ENCODE peak calls at places on chromosomes 3 and 15, in eight cellular contexts. N is thoracic aorta, P is endothelial cell, R is suprapubic skin, Z is stomach, O is type B pancreatic cell, E is mesothelial cell of epicardium, U is hepatocyte. L is an unnamed sample.

GRCh38 chr3:48684480-48685143 is 1.1 kb downstream of the NCKIPSD start:
- DNase-seq in E (no peak), O (no peak), P (no peak), U (no peak), N (no peak), Z (no peak), R (no peak), L (no peak)

GRCh38 chr15:63291507-63291906 is 14.1 kb downstream of the APH1B start:
- DNase-seq in U (peak), R (no peak), N (no peak), O (no peak), Z (no peak), P (no peak), E (no peak), L (no peak)

GRCh38 chr3:66082679-66083078 is 44.0 kb upstream of the MAGI1 start:
- DNase-seq in R (no peak), O (no peak), E (no peak), U (no peak), Z (no peak), N (no peak), P (no peak), L (no peak)

GRCh38 chr15:64249406-64249805 is 86.6 kb upstream of the PPIB start:
- DNase-seq in N (no peak), O (no peak), Z (no peak), P (no peak), E (no peak), R (no peak), U (peak), L (no peak)

GRCh38 chr3:106332884-106333283 is 464.1 kb upstream of the CBLB start:
- DNase-seq in R (no peak), E (no peak), U (no peak), N (no peak), P (no peak), Z (no peak), O (no peak), L (no peak)

GRCh38 chr3:182947892-182948291 is 32.4 kb downstream of the DCUN1D1 start:
- DNase-seq in R (no peak), P (no peak), Z (no peak), E (no peak), N (no peak), O (no peak), U (no peak), L (no peak)

GRCh38 chr3:13420817-13421755 is 964 bp upstream of the NUP210 start:
- DNase-seq in E (no peak), Z (peak), P (peak), U (no peak), R (no peak), N (no peak), O (no peak), L (no peak)

GRCh38 chr3:45482829-45483228 is 94.5 kb downstream of the LARS2 start:
- DNase-seq in N (no peak), O (no peak), P (no peak), U (no peak), R (no peak), Z (no peak), E (no peak), L (no peak)

GRCh38 chr3:20683912-20684311 is 497.9 kb upstream of the SGO1 start:
- DNase-seq in O (no peak), Z (no peak), N (no peak), E (no peak), U (no peak), R (no peak), P (no peak), L (no peak)

GRCh38 chr15:68386587-68387287 is 45.2 kb downstream of the ITGA11 start:
- DNase-seq in N (no peak), U (no peak), Z (peak), E (peak), R (peak), P (no peak), O (peak), L (no peak)

GRCh38 chr3:34284959-34285358 is 486.5 kb downstream of the PDCD6IP start:
- DNase-seq in Z (no peak), P (no peak), N (no peak), O (no peak), R (no peak), E (no peak), U (no peak), L (no peak)

GRCh38 chr3:186759231-186759930 is 24.0 kb upstream of the EIF4A2 start:
- DNase-seq in Z (no peak), E (no peak), O (no peak), P (no peak), U (no peak), R (no peak), N (no peak), L (no peak)

GRCh38 chr3:88596451-88596850 is 446.7 kb downstream of the C3orf38 start:
- DNase-seq in O (no peak), P (no peak), U (no peak), N (no peak), R (no peak), Z (no peak), E (no peak), L (no peak)

GRCh38 chr3:31106204-31106603 is 211.7 kb upstream of the GADL1 start:
- DNase-seq in O (no peak), E (no peak), Z (no peak), R (no peak), N (no peak), U (no peak), P (no peak), L (no peak)

GRCh38 chr15:90681480-90681879 is 35.7 kb upstream of the BLM start:
- DNase-seq in R (no peak), U (no peak), O (no peak), P (no peak), Z (no peak), N (peak), E (no peak), L (no peak)

GRCh38 chr15:50113187-50113505 is 5.9 kb downstream of the ATP8B4 start:
- DNase-seq in O (no peak), P (no peak), U (no peak), R (no peak), N (no peak), E (no peak), Z (no peak), L (no peak)

GRCh38 chr3:86990171-86990733 is 697 bp downstream of the VGLL3 start:
- DNase-seq in Z (peak), R (no peak), O (peak), U (peak), P (peak), N (no peak), E (peak), L (peak)

GRCh38 chr3:119125742-119126507 is 20.0 kb upstream of the TEX55 start:
- DNase-seq in N (no peak), E (no peak), P (no peak), O (no peak), R (no peak), U (no peak), Z (no peak), L (no peak)

GRCh38 chr3:165389064-165389463 is 192.9 kb upstream of the SLITRK3 start:
- DNase-seq in U (no peak), R (no peak), E (no peak), O (no peak), N (no peak), Z (no peak), P (no peak), L (no peak)

GRCh38 chr3:151431940-151432339 is 28.9 kb downstream of the IGSF10 start:
- DNase-seq in N (no peak), Z (no peak), R (no peak), U (no peak), E (no peak), P (no peak), O (no peak), L (no peak)

GRCh38 chr3:72214065-72215048 is 429.4 kb upstream of the PROK2 start:
- DNase-seq in Z (no peak), N (no peak), U (no peak), P (no peak), E (no peak), R (no peak), O (peak), L (no peak)

GRCh38 chr3:24387493-24387892 is 107.2 kb downstream of the THRB start:
- DNase-seq in E (no peak), O (no peak), N (no peak), Z (no peak), R (no peak), U (no peak), P (no peak), L (no peak)

GRCh38 chr3:129211772-129212171 is 28.1 kb upstream of the CNBP start:
- DNase-seq in N (no peak), P (no peak), O (no peak), U (peak), Z (peak), R (peak), E (peak), L (no peak)

GRCh38 chr3:57221883-57222282 is 5.6 kb upstream of the APPL1 start:
- DNase-seq in P (no peak), E (no peak), N (no peak), R (no peak), O (no peak), Z (no peak), U (peak), L (no peak)

GRCh38 chr3:151871639-151872468 is 1.6 kb upstream of the SUCNR1 start:
- DNase-seq in R (no peak), P (no peak), N (no peak), O (no peak), Z (no peak), U (no peak), E (no peak), L (no peak)

GRCh38 chr15:31358163-31358562 is 31.5 kb downstream of the KLF13 start:
- DNase-seq in R (no peak), U (no peak), P (no peak), N (no peak), O (no peak), E (no peak), Z (no peak), L (no peak)

GRCh38 chr3:71987828-71988227 is 202.9 kb upstream of the PROK2 start:
- DNase-seq in P (peak), O (no peak), R (no peak), U (no peak), Z (no peak), N (no peak), E (no peak), L (no peak)

GRCh38 chr15:66685638-66686150 is 16.3 kb upstream of the SMAD6 start:
- DNase-seq in N (no peak), U (no peak), O (no peak), P (no peak), R (no peak), Z (no peak), E (no peak), L (no peak)
- TF ChIP-seq CTCF in N (no peak), U (peak), O (peak), P (peak), R (no peak), Z (no peak), E (peak), L (peak)

GRCh38 chr3:114451561-114452018 is 157.8 kb downstream of the TIGIT start:
- DNase-seq in U (no peak), P (no peak), R (no peak), O (no peak), E (no peak), Z (peak), N (no peak), L (no peak)

GRCh38 chr3:114449271-114450007 is 155.6 kb downstream of the TIGIT start:
- DNase-seq in Z (no peak), U (no peak), N (no peak), P (no peak), O (no peak), R (no peak), E (no peak), L (no peak)

GRCh38 chr3:114447950-114448479 is 154.2 kb downstream of the TIGIT start:
- DNase-seq in E (no peak), Z (no peak), N (no peak), R (no peak), P (no peak), U (no peak), O (no peak), L (no peak)

GRCh38 chr3:114451051-114451451 is 157.2 kb downstream of the TIGIT start:
- DNase-seq in U (no peak), O (no peak), E (no peak), Z (no peak), N (no peak), P (no peak), R (no peak), L (no peak)

GRCh38 chr3:114450008-114450596 is 156.3 kb downstream of the TIGIT start:
- DNase-seq in E (no peak), P (no peak), O (no peak), U (no peak), Z (no peak), R (no peak), N (no peak), L (no peak)
- TF ChIP-seq CTCF in E (no peak), P (no peak), O (no peak), U (no peak), Z (no peak), R (no peak), N (no peak), L (no peak)

DNA sequence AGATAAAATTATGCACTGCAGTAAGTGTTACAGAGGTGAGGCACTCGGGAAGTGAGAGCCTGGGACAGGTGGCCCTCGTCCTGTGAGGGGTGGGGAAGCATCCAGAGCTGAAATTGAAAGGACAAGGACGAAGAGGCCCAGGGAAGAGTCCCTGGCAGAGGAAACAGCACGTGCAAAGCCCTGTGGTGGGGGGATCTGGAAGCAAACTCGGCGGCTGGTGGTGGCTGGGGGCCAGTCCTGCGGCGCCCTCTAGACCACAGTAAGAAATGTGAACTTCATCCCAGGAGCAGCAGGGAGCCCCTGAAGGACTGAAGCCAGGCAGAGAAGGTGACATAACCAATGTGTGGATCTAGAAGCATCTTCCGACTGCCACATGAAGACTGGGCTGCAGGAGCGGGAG is 42.8 kb downstream of the GRIP2 start:
- DNase-seq in P (no peak), Z (no peak), O (no peak), N (no peak), R (no peak), U (no peak), E (no peak), L (no peak)
- TF ChIP-seq CTCF in P (no peak), Z (no peak), O (peak), N (no peak), R (no peak), U (no peak), E (no peak), L (no peak)

GRCh38 chr3:136546718-136547117 is 205.5 kb downstream of the STAG1 start:
- DNase-seq in P (no peak), Z (no peak), N (no peak), E (no peak), U (no peak), O (no peak), R (no peak), L (no peak)
- TF ChIP-seq CTCF in P (peak), Z (no peak), N (no peak), E (no peak), U (no peak), O (no peak), R (no peak), L (peak)

GRCh38 chr15:89423981-89424380 is 72.4 kb downstream of the RHCG start:
- DNase-seq in R (no peak), N (no peak), P (no peak), Z (no peak), E (no peak), O (no peak), U (no peak), L (no peak)
- TF ChIP-seq CTCF in R (no peak), N (no peak), P (no peak), Z (no peak), E (no peak), O (no peak), U (no peak), L (no peak)

GRCh38 chr15:62067448-62068044 is 769 bp downstream of the C2CD4A start:
- DNase-seq in N (no peak), R (no peak), O (no peak), U (peak), E (no peak), P (peak), Z (peak), L (no peak)
- TF ChIP-seq CTCF in N (no peak), R (no peak), O (no peak), U (no peak), E (no peak), P (no peak), Z (no peak), L (no peak)

GRCh38 chr3:12046406-12046805 is 42.2 kb downstream of the SYN2 start:
- DNase-seq in P (no peak), R (no peak), U (peak), O (no peak), Z (no peak), N (no peak), E (no peak), L (no peak)
- TF ChIP-seq CTCF in P (no peak), R (no peak), U (peak), O (peak), Z (peak), N (no peak), E (peak), L (peak)

GRCh38 chr3:36960502-36960901 is 15.6 kb upstream of the TRANK1 start:
- DNase-seq in R (no peak), U (no peak), N (no peak), Z (no peak), P (no peak), E (no peak), O (peak), L (no peak)
- TF ChIP-seq CTCF in R (no peak), U (no peak), N (no peak), Z (no peak), P (peak), E (peak), O (peak), L (no peak)

DNA sequence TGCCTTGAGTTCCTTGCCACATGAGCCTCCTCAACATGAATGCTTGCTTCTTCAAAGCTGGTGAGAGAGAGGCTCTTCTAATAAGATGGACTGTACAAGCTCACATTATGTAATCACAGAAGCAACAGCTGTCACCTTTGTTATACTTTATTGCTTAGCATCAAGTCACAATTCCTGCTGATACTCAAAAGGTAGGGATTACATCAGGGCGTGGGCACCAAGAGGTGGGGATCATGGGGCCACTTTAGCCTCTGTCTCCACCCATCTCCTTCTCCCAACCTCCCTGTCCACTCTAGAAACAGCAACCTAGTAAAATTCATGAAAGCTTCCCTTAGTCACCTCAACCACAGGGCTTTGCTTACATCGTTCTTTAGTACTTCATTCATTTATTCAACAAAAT is 95.9 kb downstream of the FAM43A start:
- DNase-seq in Z (no peak), E (no peak), P (no peak), N (no peak), O (no peak), R (peak), U (no peak), L (no peak)
- TF ChIP-seq CTCF in Z (no peak), E (no peak), P (no peak), N (no peak), O (no peak), R (no peak), U (no peak), L (no peak)

GRCh38 chr15:80579611-80580010 is 115.5 kb upstream of the ABHD17C start:
- DNase-seq in N (no peak), Z (no peak), E (no peak), R (peak), U (no peak), O (no peak), P (no peak), L (no peak)

GRCh38 chr15:80578871-80579270 is 116.2 kb upstream of the ABHD17C start:
- DNase-seq in R (peak), E (no peak), Z (no peak), P (no peak), O (no peak), N (no peak), U (no peak), L (no peak)

GRCh38 chr15:80580107-80580506 is 115.0 kb upstream of the ABHD17C start:
- DNase-seq in E (no peak), U (no peak), P (no peak), R (no peak), N (no peak), Z (no peak), O (no peak), L (no peak)

GRCh38 chr15:80581976-80582375 is 113.1 kb upstream of the ABHD17C start:
- DNase-seq in O (no peak), P (no peak), U (no peak), N (no peak), R (no peak), Z (no peak), E (no peak), L (no peak)

DNA sequence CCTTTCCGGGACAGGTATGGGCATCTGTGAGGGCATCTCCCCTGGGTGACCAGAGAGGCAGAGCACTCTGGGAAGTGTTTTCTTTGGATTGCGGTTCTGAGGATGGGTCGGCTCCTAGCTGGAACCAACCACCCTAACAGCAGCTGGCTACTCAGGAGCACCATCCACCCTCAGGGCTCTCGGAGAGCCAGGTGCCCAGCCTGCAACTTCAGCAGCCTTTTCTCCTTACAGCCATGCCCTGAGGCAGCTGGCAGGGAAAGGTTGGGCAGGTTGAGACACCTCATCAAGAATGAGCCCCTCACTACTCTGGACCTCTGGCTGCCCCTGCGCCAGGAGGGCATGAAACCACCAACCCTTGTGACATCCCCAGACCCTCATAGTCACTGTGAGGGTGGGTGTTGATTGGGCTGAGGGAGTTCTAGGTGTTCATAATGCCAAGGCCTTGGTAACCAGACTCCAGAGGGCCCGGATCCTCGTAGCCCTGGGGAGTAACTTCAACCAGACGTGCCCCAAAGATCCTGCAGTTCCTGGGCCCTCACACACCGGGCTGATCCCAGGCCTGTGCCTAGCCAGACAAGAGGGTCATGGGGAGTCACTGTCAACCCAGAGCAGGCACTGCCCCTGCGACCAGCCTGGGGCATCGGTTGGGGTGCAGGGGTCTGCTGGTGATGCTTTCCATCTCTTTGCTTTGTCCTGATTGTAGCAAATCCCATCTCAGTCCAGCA is 114.4 kb upstream of the ABHD17C start:
- DNase-seq in U (no peak), O (no peak), E (no peak), P (no peak), N (no peak), R (peak), Z (no peak), L (no peak)
- TF ChIP-seq CTCF in U (no peak), O (no peak), E (no peak), P (no peak), N (no peak), R (no peak), Z (no peak), L (no peak)

L was measured in neural crest cell.